ENCODE peak calls at places on chromosomes 7 and 10, in six cellular contexts. I, Q, K, R, F and E are unnamed samples.

GRCh38 chr7:134021861-134022260 is 105.3 kb upstream of the LRGUK start:
- DNase-seq in I (no peak), Q (no peak), K (no peak), R (no peak), F (no peak), E (no peak)

GRCh38 chr7:116530107-116530820 is 5.4 kb downstream of the CAV1 start:
- DNase-seq in I (no peak), Q (no peak), K (no peak), R (no peak), F (no peak), E (no peak)

GRCh38 chr10:34351161-34351560 is 463.9 kb downstream of the PARD3 start:
- DNase-seq in I (no peak), Q (no peak), K (no peak), R (no peak), F (no peak), E (no peak)

GRCh38 chr7:68542831-68543230 is 1055.4 kb upstream of the AUTS2 start:
- DNase-seq in I (no peak), Q (no peak), K (no peak), R (no peak), F (no peak), E (no peak)

GRCh38 chr7:87797798-87798403 is 78.3 kb downstream of the SLC25A40 start:
- DNase-seq in I (no peak), Q (no peak), K (peak; percentile 35), R (no peak), F (no peak), E (no peak)

GRCh38 chr10:80580811-80581468 is 43.2 kb downstream of the SH2D4B start:
- DNase-seq in I (no peak), Q (no peak), K (no peak), R (no peak), F (no peak), E (no peak)

GRCh38 chr10:113982745-113983144 is 60.9 kb upstream of the ADRB1 start:
- DNase-seq in I (no peak), Q (no peak), K (no peak), R (peak; percentile 84), F (no peak), E (no peak)

GRCh38 chr7:47748041-47748440 is 166.1 kb upstream of the TNS3 start:
- DNase-seq in I (no peak), Q (peak; percentile 12), K (no peak), R (no peak), F (no peak), E (no peak)

GRCh38 chr7:2681954-2682799 is 5.8 kb upstream of the AMZ1 start:
- DNase-seq in I (no peak), Q (peak; percentile 66), K (no peak), R (no peak), F (no peak), E (no peak)

GRCh38 chr10:47034511-47035051 is 123.4 kb downstream of the PTPN20 start:
- DNase-seq in I (peak; percentile 48), Q (peak; percentile 45), K (no peak), R (peak; percentile 16), F (no peak), E (no peak)

GRCh38 chr7:90180011-90180585 is 25.8 kb downstream of the STEAP1 start:
- DNase-seq in I (no peak), Q (no peak), K (peak; percentile 66), R (no peak), F (no peak), E (no peak)

GRCh38 chr7:155791836-155792235 is 20.4 kb downstream of the SHH start:
- DNase-seq in I (no peak), Q (no peak), K (no peak), R (no peak), F (no peak), E (no peak)

GRCh38 chr7:73815436-73815835 is 15.4 kb upstream of the CLDN4 start:
- DNase-seq in I (peak; percentile 38), Q (peak; percentile 46), K (no peak), R (peak; percentile 17), F (no peak), E (no peak)

GRCh38 chr7:68684246-68684850 is 913.9 kb upstream of the AUTS2 start:
- DNase-seq in I (no peak), Q (no peak), K (no peak), R (no peak), F (no peak), E (no peak)

GRCh38 chr7:48887500-48887899 is 36.8 kb upstream of the CDC14C start:
- DNase-seq in I (no peak), Q (no peak), K (no peak), R (no peak), F (no peak), E (no peak)

GRCh38 chr10:88442681-88443080 is 140.4 kb downstream of the RNLS start:
- DNase-seq in I (no peak), Q (no peak), K (no peak), R (no peak), F (no peak), E (no peak)

GRCh38 chr7:22548313-22548712 is 48.3 kb upstream of the STEAP1B start:
- DNase-seq in I (no peak), Q (no peak), K (no peak), R (no peak), F (no peak), E (no peak)

GRCh38 chr7:22549051-22549450 is 49.1 kb upstream of the STEAP1B start:
- DNase-seq in I (peak; percentile 17), Q (no peak), K (no peak), R (no peak), F (no peak), E (no peak)

GRCh38 chr7:22550514-22551010 is 50.6 kb upstream of the STEAP1B start:
- DNase-seq in I (no peak), Q (no peak), K (no peak), R (no peak), F (no peak), E (no peak)

GRCh38 chr7:22551768-22552513 is 52.0 kb upstream of the STEAP1B start:
- DNase-seq in I (peak; percentile 25), Q (peak; percentile 80), K (no peak), R (no peak), F (no peak), E (no peak)

DNA sequence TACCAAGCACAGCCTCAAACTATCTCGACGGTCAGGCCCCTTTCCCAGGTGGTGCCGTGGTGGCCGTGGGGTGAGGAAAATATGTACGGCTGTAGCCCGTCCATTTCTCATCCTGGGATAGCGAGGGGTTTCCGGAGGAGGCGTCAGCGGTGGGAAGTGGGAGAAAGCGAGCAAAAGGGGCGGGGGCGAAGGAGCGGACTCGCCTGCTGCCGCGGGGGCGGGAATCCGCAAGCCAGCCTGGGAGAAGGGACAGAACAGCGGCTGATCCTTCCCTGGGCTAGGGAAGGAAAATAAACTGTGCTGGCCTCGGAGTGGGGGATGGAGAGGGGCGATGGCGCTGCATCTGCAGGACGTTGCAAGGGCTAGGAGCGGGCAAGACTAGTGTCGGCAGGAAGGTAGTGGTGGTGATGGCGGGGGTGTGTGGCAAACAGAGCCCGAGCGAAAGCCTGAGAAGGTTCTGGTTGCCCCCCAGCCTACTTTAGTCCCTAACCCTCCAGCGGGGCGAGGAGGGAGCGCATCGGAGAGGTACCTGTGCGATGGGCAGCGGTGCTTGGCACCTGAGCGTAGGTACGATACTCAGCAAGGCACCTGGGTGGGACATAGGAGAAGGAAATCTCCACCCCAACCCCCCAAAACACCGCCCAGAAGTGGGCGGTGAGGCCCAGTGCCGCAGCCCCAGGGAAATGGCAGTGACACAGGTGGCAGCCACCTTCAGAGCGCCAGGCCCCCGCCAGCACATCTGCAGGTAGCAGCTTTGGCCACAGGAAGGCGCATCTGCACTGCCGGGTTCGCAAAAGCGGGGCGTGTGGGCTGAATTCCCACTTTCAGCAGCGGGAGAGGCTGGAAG is 49.9 kb upstream of the STEAP1B start:
- DNase-seq in I (peak; percentile 61), Q (peak; percentile 88), K (peak; percentile 39), R (peak; percentile 71), F (no peak), E (no peak)
- H3K4me3 ChIP-seq in I (no peak overlapping the region), Q (no peak overlapping the region), K (no peak overlapping the region), R (peak overlapping the region; percentile 21), F (no peak overlapping the region), E (peak overlapping the region; percentile 34)

GRCh38 chr7:92698237-92698841 is 108.1 kb upstream of the FAM133B start:
- DNase-seq in I (no peak), Q (no peak), K (peak; percentile 48), R (no peak), F (no peak), E (no peak)
- TF ChIP-seq POLR2A in I (no peak), Q (no peak), K (no peak), R (no peak), F (no peak), E (no peak)

DNA sequence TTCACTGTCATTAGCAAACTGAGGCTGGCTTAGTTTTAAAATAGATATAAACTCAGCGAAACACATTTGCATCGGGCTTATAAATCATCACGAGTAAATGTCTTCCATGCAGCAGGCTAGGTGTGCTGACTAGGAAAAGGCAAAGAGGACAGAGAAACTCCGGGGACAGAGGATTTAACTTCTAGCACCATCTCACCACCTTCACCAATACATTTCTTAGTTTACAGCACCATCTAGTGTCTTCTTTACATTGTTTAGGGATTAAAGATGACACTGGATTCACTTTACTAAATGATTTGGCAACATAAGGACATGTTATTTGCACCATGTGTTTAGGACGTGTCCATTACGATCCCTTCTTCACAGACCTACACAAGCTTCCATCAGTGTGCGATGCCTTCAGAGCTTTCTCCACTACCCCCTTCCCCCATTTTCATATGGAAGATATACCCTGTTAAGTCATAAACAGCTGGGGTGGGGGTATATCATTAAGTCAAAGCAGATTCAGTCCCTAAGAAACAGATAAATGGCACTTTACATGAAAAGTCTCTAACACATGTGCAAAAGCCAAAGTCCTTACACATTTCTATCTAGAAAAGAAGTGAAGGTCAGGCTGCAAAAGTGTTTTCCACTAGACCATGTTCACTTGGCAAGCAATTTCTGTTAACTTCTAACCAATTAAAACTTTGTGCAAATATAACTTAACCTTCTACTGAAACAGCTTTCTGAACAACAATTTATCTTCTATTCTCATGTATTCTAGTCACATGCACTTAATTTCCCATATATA is 103.3 kb downstream of the GRB10 start:
- DNase-seq in I (no peak), Q (no peak), K (peak; percentile 18), R (no peak), F (no peak), E (no peak)
- TF ChIP-seq CTCF in I (peak; percentile 39), Q (peak; percentile 35), K (no peak), R (peak; percentile 25), F (peak; percentile 30), E (peak; percentile 27)

GRCh38 chr7:100626530-100627237 is 14.3 kb downstream of the MOSPD3 start:
- DNase-seq in I (peak; percentile 93), Q (peak; percentile 95), K (peak; percentile 63), R (peak; percentile 84), F (peak; percentile 99), E (no peak)

GRCh38 chr7:100623951-100624824 is 11.8 kb downstream of the MOSPD3 start:
- DNase-seq in I (no peak), Q (no peak), K (no peak), R (no peak), F (no peak), E (no peak)

GRCh38 chr7:100629117-100629711 is 12.1 kb downstream of the TFR2 start:
- DNase-seq in I (no peak), Q (no peak), K (peak; percentile 28), R (peak; percentile 27), F (peak; percentile 59), E (no peak)

GRCh38 chr7:100627238-100627549 is 14.2 kb downstream of the TFR2 start:
- DNase-seq in I (no peak), Q (peak; percentile 78), K (no peak), R (no peak), F (no peak), E (no peak)

DNA sequence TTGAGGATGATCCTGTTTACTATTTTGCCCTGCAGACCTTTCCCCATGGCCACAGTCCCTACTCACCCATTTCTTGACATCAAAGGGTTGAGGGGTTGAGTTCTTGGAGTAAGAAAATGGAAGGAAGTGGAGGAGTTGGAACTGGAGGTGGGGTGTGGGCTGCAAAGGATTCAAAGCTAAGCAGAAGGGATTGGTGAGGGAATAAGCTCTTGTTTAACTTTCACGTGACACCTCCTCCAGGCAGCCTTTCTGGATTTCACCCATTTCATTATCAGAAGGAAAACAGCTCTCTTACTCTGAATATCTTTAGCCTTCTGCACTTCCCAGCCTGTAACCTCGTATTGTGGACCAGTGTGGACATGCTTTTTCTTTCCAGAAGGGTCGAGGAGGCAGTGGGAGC is 13.7 kb downstream of the MOSPD3 start:
- DNase-seq in I (no peak), Q (no peak), K (no peak), R (no peak), F (no peak), E (no peak)
- H3K4me3 ChIP-seq in I (no peak overlapping the region), Q (peak overlapping the region; percentile 18), K (peak overlapping the region; percentile 18), R (peak overlapping the region; percentile 21), F (no peak overlapping the region), E (peak overlapping the region; percentile 63)